ENCODE peak calls at places on chromosomes 6 and 20, in eight cellular contexts. One of them, this sample, is unnamed.
A peak's percentile ranks its signal among the peaks of the same experiment; 100 is the strongest.

GRCh38 chr6:42030585-42031506 is 19.5 kb upstream of the TAF8 start:
- DNase-seq in mucosa of descending colon: no peak
- DNase-seq in endodermal cell: peak; percentile 73
- DNase-seq in heart left ventricle: peak; percentile 58
- DNase-seq in brain microvascular endothelial cell: peak; percentile 33
- DNase-seq in lower lobe of right lung: no peak
- DNase-seq in fibroblast of mammary gland: no peak
- DNase-seq in ovary: peak; percentile 72
- DNase-seq in this sample: no peak

GRCh38 chr20:8879669-8880068 is 189.2 kb upstream of the PLCB4 start:
- DNase-seq in mucosa of descending colon: no peak
- DNase-seq in endodermal cell: no peak
- DNase-seq in heart left ventricle: no peak
- DNase-seq in brain microvascular endothelial cell: no peak
- DNase-seq in lower lobe of right lung: no peak
- DNase-seq in fibroblast of mammary gland: no peak
- DNase-seq in ovary: no peak
- DNase-seq in this sample: no peak

GRCh38 chr6:147203311-147204059 is 732 bp upstream of the STXBP5 start:
- DNase-seq in mucosa of descending colon: peak; percentile 87
- DNase-seq in endodermal cell: peak; percentile 86
- DNase-seq in heart left ventricle: peak; percentile 79
- DNase-seq in brain microvascular endothelial cell: peak; percentile 50
- DNase-seq in lower lobe of right lung: peak; percentile 86
- DNase-seq in fibroblast of mammary gland: peak; percentile 68
- DNase-seq in ovary: peak; percentile 81
- DNase-seq in this sample: peak; percentile 17

GRCh38 chr6:8279094-8279805 is 156.1 kb downstream of the SLC35B3 start:
- DNase-seq in mucosa of descending colon: no peak
- DNase-seq in endodermal cell: no peak
- DNase-seq in heart left ventricle: no peak
- DNase-seq in brain microvascular endothelial cell: no peak
- DNase-seq in lower lobe of right lung: no peak
- DNase-seq in fibroblast of mammary gland: no peak
- DNase-seq in ovary: no peak
- DNase-seq in this sample: no peak

GRCh38 chr6:130810307-130811030 is 16.7 kb upstream of the SMLR1 start:
- DNase-seq in mucosa of descending colon: no peak
- DNase-seq in endodermal cell: no peak
- DNase-seq in heart left ventricle: no peak
- DNase-seq in brain microvascular endothelial cell: no peak
- DNase-seq in lower lobe of right lung: no peak
- DNase-seq in fibroblast of mammary gland: no peak
- DNase-seq in ovary: no peak
- DNase-seq in this sample: peak; percentile 20

GRCh38 chr6:33165581-33166258 is 26.5 kb downstream of the COL11A2 start:
- DNase-seq in mucosa of descending colon: no peak
- DNase-seq in endodermal cell: no peak
- DNase-seq in heart left ventricle: no peak
- DNase-seq in brain microvascular endothelial cell: no peak
- DNase-seq in lower lobe of right lung: no peak
- DNase-seq in fibroblast of mammary gland: no peak
- DNase-seq in ovary: no peak
- DNase-seq in this sample: no peak

GRCh38 chr20:16758459-16759160 is 10.5 kb downstream of the OTOR start:
- DNase-seq in mucosa of descending colon: no peak
- DNase-seq in endodermal cell: no peak
- DNase-seq in heart left ventricle: no peak
- DNase-seq in brain microvascular endothelial cell: no peak
- DNase-seq in lower lobe of right lung: no peak
- DNase-seq in fibroblast of mammary gland: peak; percentile 2
- DNase-seq in ovary: no peak
- DNase-seq in this sample: no peak

GRCh38 chr6:39568896-39569295 is 156.3 kb downstream of the KIF6 start:
- DNase-seq in mucosa of descending colon: no peak
- DNase-seq in endodermal cell: no peak
- DNase-seq in heart left ventricle: no peak
- DNase-seq in brain microvascular endothelial cell: peak; percentile 65
- DNase-seq in lower lobe of right lung: no peak
- DNase-seq in fibroblast of mammary gland: peak; percentile 59
- DNase-seq in ovary: no peak
- DNase-seq in this sample: no peak

GRCh38 chr6:125812394-125813231 is 21.9 kb downstream of the NCOA7 start:
- DNase-seq in mucosa of descending colon: no peak
- DNase-seq in endodermal cell: no peak
- DNase-seq in heart left ventricle: no peak
- DNase-seq in brain microvascular endothelial cell: peak; percentile 93
- DNase-seq in lower lobe of right lung: no peak
- DNase-seq in fibroblast of mammary gland: peak; percentile 96
- DNase-seq in ovary: no peak
- DNase-seq in this sample: peak; percentile 77

GRCh38 chr20:53091789-53092188 is 119.6 kb downstream of the TSHZ2 start:
- DNase-seq in mucosa of descending colon: no peak
- DNase-seq in endodermal cell: no peak
- DNase-seq in heart left ventricle: no peak
- DNase-seq in brain microvascular endothelial cell: no peak
- DNase-seq in lower lobe of right lung: no peak
- DNase-seq in fibroblast of mammary gland: no peak
- DNase-seq in ovary: no peak
- DNase-seq in this sample: no peak

GRCh38 chr20:64255361-64256281 is at the start of gene PCMTD2:
- DNase-seq in mucosa of descending colon: peak; percentile 88
- DNase-seq in endodermal cell: peak; percentile 93
- DNase-seq in heart left ventricle: peak; percentile 84
- DNase-seq in brain microvascular endothelial cell: peak; percentile 53
- DNase-seq in lower lobe of right lung: peak; percentile 89
- DNase-seq in fibroblast of mammary gland: peak; percentile 66
- DNase-seq in ovary: peak; percentile 92
- DNase-seq in this sample: no peak

GRCh38 chr6:134123666-134124208 is 71.3 kb upstream of the SLC2A12 start:
- DNase-seq in mucosa of descending colon: no peak
- DNase-seq in endodermal cell: peak; percentile 79
- DNase-seq in heart left ventricle: no peak
- DNase-seq in brain microvascular endothelial cell: peak; percentile 75
- DNase-seq in lower lobe of right lung: no peak
- DNase-seq in fibroblast of mammary gland: peak; percentile 75
- DNase-seq in ovary: no peak
- DNase-seq in this sample: peak; percentile 50

GRCh38 chr20:58293453-58293852 is 16.1 kb upstream of the RAB22A start:
- DNase-seq in mucosa of descending colon: no peak
- DNase-seq in endodermal cell: peak; percentile 72
- DNase-seq in heart left ventricle: peak; percentile 41
- DNase-seq in brain microvascular endothelial cell: no peak
- DNase-seq in lower lobe of right lung: no peak
- DNase-seq in fibroblast of mammary gland: no peak
- DNase-seq in ovary: no peak
- DNase-seq in this sample: no peak

GRCh38 chr6:151012321-151013294 is 147.1 kb downstream of the MTHFD1L start:
- DNase-seq in mucosa of descending colon: no peak
- DNase-seq in endodermal cell: no peak
- DNase-seq in heart left ventricle: no peak
- DNase-seq in brain microvascular endothelial cell: peak; percentile 67
- DNase-seq in lower lobe of right lung: no peak
- DNase-seq in fibroblast of mammary gland: peak; percentile 55
- DNase-seq in ovary: no peak
- DNase-seq in this sample: no peak

GRCh38 chr6:36290668-36291620 is 21.1 kb downstream of the PNPLA1 start:
- DNase-seq in mucosa of descending colon: peak; percentile 50
- DNase-seq in endodermal cell: peak; percentile 44
- DNase-seq in heart left ventricle: no peak
- DNase-seq in brain microvascular endothelial cell: peak; percentile 26
- DNase-seq in lower lobe of right lung: peak; percentile 59
- DNase-seq in fibroblast of mammary gland: peak; percentile 66
- DNase-seq in ovary: no peak
- DNase-seq in this sample: no peak

GRCh38 chr6:34132486-34133185 is 13.3 kb downstream of the GRM4 start:
- DNase-seq in mucosa of descending colon: peak; percentile 49
- DNase-seq in endodermal cell: peak; percentile 95
- DNase-seq in heart left ventricle: no peak
- DNase-seq in brain microvascular endothelial cell: no peak
- DNase-seq in lower lobe of right lung: no peak
- DNase-seq in fibroblast of mammary gland: peak; percentile 27
- DNase-seq in ovary: peak; percentile 69
- DNase-seq in this sample: no peak

GRCh38 chr20:33444797-33445560 is 1.4 kb upstream of the SNTA1 start:
- DNase-seq in mucosa of descending colon: peak; percentile 41
- DNase-seq in endodermal cell: peak; percentile 77
- DNase-seq in heart left ventricle: peak; percentile 49
- DNase-seq in brain microvascular endothelial cell: no peak
- DNase-seq in lower lobe of right lung: no peak
- DNase-seq in fibroblast of mammary gland: peak; percentile 22
- DNase-seq in ovary: no peak
- DNase-seq in this sample: no peak

GRCh38 chr6:14874975-14875677 is 370.7 kb upstream of the JARID2 start:
- DNase-seq in mucosa of descending colon: no peak
- DNase-seq in endodermal cell: no peak
- DNase-seq in heart left ventricle: no peak
- DNase-seq in brain microvascular endothelial cell: no peak
- DNase-seq in lower lobe of right lung: no peak
- DNase-seq in fibroblast of mammary gland: no peak
- DNase-seq in ovary: no peak
- DNase-seq in this sample: no peak

GRCh38 chr6:134196568-134197301 is 121.2 kb downstream of the SGK1 start:
- DNase-seq in mucosa of descending colon: no peak
- DNase-seq in endodermal cell: no peak
- DNase-seq in heart left ventricle: no peak
- DNase-seq in brain microvascular endothelial cell: no peak
- DNase-seq in lower lobe of right lung: no peak
- DNase-seq in fibroblast of mammary gland: no peak
- DNase-seq in ovary: no peak
- DNase-seq in this sample: no peak

GRCh38 chr6:4349931-4350330 is 214.6 kb upstream of the ECI2 start:
- DNase-seq in mucosa of descending colon: no peak
- DNase-seq in endodermal cell: peak; percentile 14
- DNase-seq in heart left ventricle: no peak
- DNase-seq in brain microvascular endothelial cell: no peak
- DNase-seq in lower lobe of right lung: no peak
- DNase-seq in fibroblast of mammary gland: no peak
- DNase-seq in ovary: no peak
- DNase-seq in this sample: no peak

DNA sequence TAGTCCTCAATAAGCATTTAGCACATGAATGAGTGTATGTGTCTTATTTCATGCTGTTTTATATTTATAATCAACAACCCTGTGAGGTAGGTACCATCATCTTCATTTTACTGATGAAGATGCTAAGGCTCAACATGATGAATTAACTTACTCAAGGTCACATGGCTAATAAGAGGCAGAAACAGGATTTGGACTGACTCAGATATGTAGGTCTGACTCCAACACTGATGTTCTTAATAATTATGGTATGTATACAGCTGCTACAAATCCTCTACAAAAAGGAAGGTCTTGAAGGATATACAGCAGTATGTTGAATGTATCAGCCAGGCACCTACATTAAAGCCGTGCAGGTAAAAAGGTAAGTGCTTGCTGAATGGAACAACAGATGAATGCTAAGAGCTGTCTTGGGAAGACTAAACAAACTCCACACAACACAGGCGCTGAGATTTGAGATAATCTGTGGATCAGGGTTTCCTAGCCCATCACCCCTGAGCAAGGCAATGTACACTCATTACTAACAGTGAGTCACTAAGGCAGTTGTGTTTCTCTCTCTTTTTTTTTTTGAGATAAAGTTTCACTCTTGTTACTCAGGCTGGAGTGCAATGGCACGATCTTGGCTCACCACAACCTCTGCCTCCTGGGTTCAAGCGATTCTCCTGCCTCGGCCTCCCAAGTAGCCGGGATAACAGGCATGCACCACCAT is 31.9 kb downstream of the TTI1 start:
- DNase-seq in mucosa of descending colon: no peak
- DNase-seq in endodermal cell: no peak
- DNase-seq in heart left ventricle: no peak
- DNase-seq in brain microvascular endothelial cell: peak; percentile 76
- DNase-seq in lower lobe of right lung: no peak
- DNase-seq in fibroblast of mammary gland: peak; percentile 83
- DNase-seq in ovary: no peak
- DNase-seq in this sample: peak; percentile 43
- H3K4me3 ChIP-seq in mucosa of descending colon: no peak overlapping the region
- H3K4me3 ChIP-seq in endodermal cell: no peak overlapping the region
- H3K4me3 ChIP-seq in heart left ventricle: no peak overlapping the region
- H3K4me3 ChIP-seq in brain microvascular endothelial cell: no peak overlapping the region
- H3K4me3 ChIP-seq in lower lobe of right lung: no peak overlapping the region
- H3K4me3 ChIP-seq in fibroblast of mammary gland: no peak overlapping the region
- H3K4me3 ChIP-seq in ovary: no peak overlapping the region
- H3K4me3 ChIP-seq in this sample: no peak overlapping the region

DNA sequence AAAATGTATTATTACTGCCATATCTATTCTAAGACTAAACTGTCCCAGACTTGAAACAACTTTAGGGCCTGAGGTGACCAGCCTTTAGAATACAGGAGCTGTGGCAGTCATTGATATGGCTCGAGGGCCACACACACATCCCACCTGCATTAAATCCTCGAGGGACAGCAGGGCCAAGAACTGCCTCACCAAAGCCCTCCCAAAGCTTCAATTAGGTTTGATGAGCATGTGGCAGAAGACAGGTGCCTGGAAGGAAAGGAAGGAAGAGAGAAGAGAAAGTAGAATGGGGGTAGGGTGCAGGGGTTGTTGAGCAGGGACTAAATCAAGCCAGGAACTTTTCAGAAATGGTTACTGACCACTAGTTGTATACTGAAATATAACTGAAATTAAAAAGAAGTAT is 115.0 kb downstream of the PDSS2 start:
- DNase-seq in mucosa of descending colon: no peak
- DNase-seq in endodermal cell: no peak
- DNase-seq in heart left ventricle: no peak
- DNase-seq in brain microvascular endothelial cell: no peak
- DNase-seq in lower lobe of right lung: no peak
- DNase-seq in fibroblast of mammary gland: no peak
- DNase-seq in ovary: no peak
- DNase-seq in this sample: no peak
- TF ChIP-seq CTCF in mucosa of descending colon: no peak
- TF ChIP-seq CTCF in endodermal cell: no peak
- TF ChIP-seq CTCF in heart left ventricle: no peak
- TF ChIP-seq CTCF in brain microvascular endothelial cell: no peak
- TF ChIP-seq CTCF in lower lobe of right lung: no peak
- TF ChIP-seq CTCF in fibroblast of mammary gland: no peak
- TF ChIP-seq CTCF in ovary: no peak
- TF ChIP-seq CTCF in this sample: no peak

DNA sequence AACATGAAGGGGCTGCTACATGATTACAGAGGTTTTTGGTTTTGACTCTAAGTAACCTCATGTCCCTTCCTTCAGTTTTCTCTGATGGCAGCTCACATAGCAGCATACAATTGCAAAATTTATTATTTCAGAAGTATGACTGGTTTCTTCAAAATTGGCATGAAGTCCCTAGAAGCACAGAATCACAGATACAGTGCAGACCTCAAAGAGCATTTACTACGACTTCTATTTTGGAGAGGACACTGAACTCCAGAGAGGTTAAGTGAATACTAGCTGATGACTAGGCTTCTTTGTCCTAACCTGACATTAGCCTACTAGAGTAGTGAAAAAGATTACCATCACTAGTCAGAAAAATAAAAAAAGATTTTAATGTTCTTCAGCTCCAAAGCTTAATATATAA is 664.3 kb downstream of the RFPL4B start:
- DNase-seq in mucosa of descending colon: no peak
- DNase-seq in endodermal cell: no peak
- DNase-seq in heart left ventricle: no peak
- DNase-seq in brain microvascular endothelial cell: no peak
- DNase-seq in lower lobe of right lung: no peak
- DNase-seq in fibroblast of mammary gland: no peak
- DNase-seq in ovary: no peak
- DNase-seq in this sample: no peak
- H3K4me3 ChIP-seq in mucosa of descending colon: no peak overlapping the region
- H3K4me3 ChIP-seq in endodermal cell: no peak overlapping the region
- H3K4me3 ChIP-seq in heart left ventricle: no peak overlapping the region
- H3K4me3 ChIP-seq in brain microvascular endothelial cell: no peak overlapping the region
- H3K4me3 ChIP-seq in lower lobe of right lung: no peak overlapping the region
- H3K4me3 ChIP-seq in fibroblast of mammary gland: no peak overlapping the region
- H3K4me3 ChIP-seq in ovary: no peak overlapping the region
- H3K4me3 ChIP-seq in this sample: no peak overlapping the region

GRCh38 chr20:55540013-55540412 is 465.3 kb downstream of the CBLN4 start:
- DNase-seq in mucosa of descending colon: no peak
- DNase-seq in endodermal cell: no peak
- DNase-seq in heart left ventricle: no peak
- DNase-seq in brain microvascular endothelial cell: no peak
- DNase-seq in lower lobe of right lung: no peak
- DNase-seq in fibroblast of mammary gland: no peak
- DNase-seq in ovary: no peak
- DNase-seq in this sample: no peak
- TF ChIP-seq CTCF in mucosa of descending colon: no peak
- TF ChIP-seq CTCF in endodermal cell: no peak
- TF ChIP-seq CTCF in heart left ventricle: no peak
- TF ChIP-seq CTCF in brain microvascular endothelial cell: no peak
- TF ChIP-seq CTCF in lower lobe of right lung: no peak
- TF ChIP-seq CTCF in fibroblast of mammary gland: no peak
- TF ChIP-seq CTCF in ovary: no peak
- TF ChIP-seq CTCF in this sample: no peak

This sample was measured in retinal pigment epithelial cell.